ENCODE peak calls at places on chromosomes 4 and X, in five cellular contexts. One of them, this sample, is unnamed.

GRCh38 chrX:76454456-76454927 is 27.0 kb downstream of the MAGEE1 start:
- DNase-seq in cardiac muscle cell: peak; percentile 44
- DNase-seq in CD4-positive, alpha-beta memory T cell: peak; percentile 17
- DNase-seq in gastrocnemius medialis: no peak
- DNase-seq in kidney: no peak
- DNase-seq in this sample: no peak

GRCh38 chrX:78922754-78923153 is 22.4 kb upstream of the P2RY10 start:
- DNase-seq in kidney: no peak
- DNase-seq in cardiac muscle cell: no peak
- DNase-seq in gastrocnemius medialis: no peak
- DNase-seq in CD4-positive, alpha-beta memory T cell: no peak
- DNase-seq in this sample: no peak

GRCh38 chr4:15349426-15349825 is 78.4 kb upstream of the C1QTNF7 start:
- DNase-seq in kidney: no peak
- DNase-seq in CD4-positive, alpha-beta memory T cell: no peak
- DNase-seq in gastrocnemius medialis: no peak
- DNase-seq in cardiac muscle cell: no peak
- DNase-seq in this sample: no peak

GRCh38 chrX:37350034-37350365 is 836 bp downstream of the PRRG1 start:
- DNase-seq in CD4-positive, alpha-beta memory T cell: no peak
- DNase-seq in cardiac muscle cell: no peak
- DNase-seq in kidney: no peak
- DNase-seq in gastrocnemius medialis: peak; percentile 15
- DNase-seq in this sample: no peak

GRCh38 chr4:165506780-165507305 is 128.0 kb downstream of the CPE start:
- DNase-seq in cardiac muscle cell: no peak
- DNase-seq in kidney: no peak
- DNase-seq in gastrocnemius medialis: no peak
- DNase-seq in CD4-positive, alpha-beta memory T cell: no peak
- DNase-seq in this sample: no peak

GRCh38 chrX:144732588-144732987 is 514.7 kb upstream of the SPANXN1 start:
- DNase-seq in CD4-positive, alpha-beta memory T cell: no peak
- DNase-seq in kidney: no peak
- DNase-seq in cardiac muscle cell: no peak
- DNase-seq in gastrocnemius medialis: no peak
- DNase-seq in this sample: no peak

GRCh38 chr4:165631208-165631894 is 241.7 kb upstream of the TLL1 start:
- DNase-seq in CD4-positive, alpha-beta memory T cell: no peak
- DNase-seq in gastrocnemius medialis: peak; percentile 19
- DNase-seq in cardiac muscle cell: no peak
- DNase-seq in kidney: no peak
- DNase-seq in this sample: no peak

GRCh38 chr4:125444166-125444565 is 129.4 kb downstream of the FAT4 start:
- DNase-seq in gastrocnemius medialis: no peak
- DNase-seq in cardiac muscle cell: no peak
- DNase-seq in kidney: no peak
- DNase-seq in CD4-positive, alpha-beta memory T cell: no peak
- DNase-seq in this sample: no peak

GRCh38 chr4:70531981-70532380 is 13.6 kb downstream of the AMTN start:
- DNase-seq in CD4-positive, alpha-beta memory T cell: no peak
- DNase-seq in gastrocnemius medialis: no peak
- DNase-seq in kidney: no peak
- DNase-seq in cardiac muscle cell: no peak
- DNase-seq in this sample: no peak

GRCh38 chr4:84967292-84967651 is 782 bp upstream of the WDFY3 start:
- DNase-seq in cardiac muscle cell: no peak
- DNase-seq in kidney: no peak
- DNase-seq in CD4-positive, alpha-beta memory T cell: no peak
- DNase-seq in gastrocnemius medialis: peak; percentile 48
- DNase-seq in this sample: no peak

GRCh38 chr4:84968936-84969335 is 2.4 kb upstream of the WDFY3 start:
- DNase-seq in kidney: no peak
- DNase-seq in CD4-positive, alpha-beta memory T cell: no peak
- DNase-seq in cardiac muscle cell: no peak
- DNase-seq in gastrocnemius medialis: no peak
- DNase-seq in this sample: no peak

GRCh38 chr4:84964995-84965557 is 1.4 kb downstream of the WDFY3 start:
- DNase-seq in cardiac muscle cell: no peak
- DNase-seq in gastrocnemius medialis: no peak
- DNase-seq in kidney: no peak
- DNase-seq in CD4-positive, alpha-beta memory T cell: no peak
- DNase-seq in this sample: no peak

GRCh38 chr4:84966382-84967291 is at the start of gene WDFY3:
- DNase-seq in gastrocnemius medialis: peak; percentile 86
- DNase-seq in CD4-positive, alpha-beta memory T cell: no peak
- DNase-seq in cardiac muscle cell: peak; percentile 85
- DNase-seq in kidney: peak; percentile 95
- DNase-seq in this sample: peak; percentile 89

GRCh38 chr4:84965558-84966381 is 720 bp downstream of the WDFY3 start:
- DNase-seq in kidney: peak; percentile 85
- DNase-seq in gastrocnemius medialis: no peak
- DNase-seq in CD4-positive, alpha-beta memory T cell: no peak
- DNase-seq in cardiac muscle cell: peak; percentile 74
- DNase-seq in this sample: no peak
- H3K27ac ChIP-seq in kidney: peak overlapping the region; percentile 96
- H3K27ac ChIP-seq in gastrocnemius medialis: peak overlapping the region; percentile 91
- H3K27ac ChIP-seq in CD4-positive, alpha-beta memory T cell: no peak overlapping the region
- H3K27ac ChIP-seq in cardiac muscle cell: peak overlapping the region; percentile 94
- H3K27ac ChIP-seq in this sample: peak overlapping the region; percentile 93

GRCh38 chr4:76753814-76754213 is 144.1 kb downstream of the SOWAHB start:
- DNase-seq in gastrocnemius medialis: no peak
- DNase-seq in cardiac muscle cell: no peak
- DNase-seq in CD4-positive, alpha-beta memory T cell: no peak
- DNase-seq in kidney: no peak
- DNase-seq in this sample: no peak
- H3K4me3 ChIP-seq in gastrocnemius medialis: no peak overlapping the region
- H3K4me3 ChIP-seq in cardiac muscle cell: no peak overlapping the region
- H3K4me3 ChIP-seq in CD4-positive, alpha-beta memory T cell: no peak overlapping the region
- H3K4me3 ChIP-seq in kidney: no peak overlapping the region
- H3K4me3 ChIP-seq in this sample: peak overlapping the region; percentile 19

DNA sequence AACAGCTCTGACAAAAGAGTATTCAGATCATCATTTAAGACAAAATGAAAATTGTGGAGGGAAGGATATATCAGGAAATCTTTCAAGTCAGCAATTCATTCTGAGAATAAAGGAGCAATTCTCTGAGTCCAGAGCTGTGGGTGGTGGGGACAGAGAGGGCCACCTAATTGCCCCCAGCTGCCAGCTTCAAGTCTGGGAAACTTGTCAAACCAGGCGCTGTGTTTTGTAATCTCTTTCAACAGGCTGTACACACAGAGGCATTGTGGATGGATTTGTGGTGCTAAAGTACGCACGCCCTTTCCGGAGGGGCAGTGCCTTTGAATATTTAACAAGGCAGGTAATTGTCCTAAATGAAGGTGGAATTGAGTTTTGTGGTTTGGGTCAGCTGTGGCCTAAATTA is 591.1 kb upstream of the BOD1L1 start:
- DNase-seq in kidney: no peak
- DNase-seq in cardiac muscle cell: no peak
- DNase-seq in gastrocnemius medialis: no peak
- DNase-seq in CD4-positive, alpha-beta memory T cell: no peak
- DNase-seq in this sample: no peak
- H3K9me3 ChIP-seq in kidney: no peaks in the 10 kb centered on the region
- H3K9me3 ChIP-seq in cardiac muscle cell: no peaks in the 10 kb centered on the region
- H3K9me3 ChIP-seq in gastrocnemius medialis: no peaks in the 10 kb centered on the region
- H3K9me3 ChIP-seq in CD4-positive, alpha-beta memory T cell: no peaks in the 10 kb centered on the region
- H3K9me3 ChIP-seq in this sample: no peaks in the 10 kb centered on the region

GRCh38 chrX:87525771-87526229 is 8.2 kb downstream of the KLHL4 start:
- DNase-seq in kidney: no peak
- DNase-seq in CD4-positive, alpha-beta memory T cell: no peak
- DNase-seq in gastrocnemius medialis: no peak
- DNase-seq in cardiac muscle cell: no peak
- DNase-seq in this sample: no peak
- H3K27ac ChIP-seq in kidney: no peak overlapping the region
- H3K27ac ChIP-seq in CD4-positive, alpha-beta memory T cell: no peak overlapping the region
- H3K27ac ChIP-seq in gastrocnemius medialis: no peak overlapping the region
- H3K27ac ChIP-seq in cardiac muscle cell: no peak overlapping the region
- H3K27ac ChIP-seq in this sample: no peak overlapping the region

This sample was measured in right atrium auricular region.